ENCODE peak calls at places on chromosomes 2 and 18, in six cellular contexts. B is upper lobe of left lung, G is adrenal gland, X is NB4, Y is H54, C is thyroid gland. F is an unnamed sample.

GRCh38 chr18:74724186-74724585 is 126.5 kb downstream of the ZNF407 start:
- DNase-seq in B (no peak), G (no peak), X (no peak), Y (no peak), C (no peak), F (no peak)

GRCh38 chr2:121489944-121490585 is 40.6 kb upstream of the RNU4ATAC start:
- DNase-seq in B (no peak), G (no peak), X (no peak), Y (no peak), C (no peak), F (no peak)

GRCh38 chr2:235499306-235499812 is 5.5 kb downstream of the AGAP1 start:
- DNase-seq in B (peak), G (no peak), X (no peak), Y (no peak), C (no peak), F (no peak)

GRCh38 chr2:201900362-201900761 is 94.0 kb downstream of the CDK15 start:
- DNase-seq in B (no peak), G (no peak), X (peak), Y (no peak), C (no peak), F (no peak)

GRCh38 chr2:46387886-46388515 is 90.8 kb downstream of the EPAS1 start:
- DNase-seq in B (no peak), G (no peak), X (no peak), Y (no peak), C (no peak), F (no peak)

GRCh38 chr18:3596324-3597158 is 146.6 kb downstream of the TGIF1 start:
- DNase-seq in B (no peak), G (peak), X (peak), Y (no peak), C (peak), F (peak)

GRCh38 chr18:10518595-10519273 is 7.1 kb upstream of the NAPG start:
- DNase-seq in B (no peak), G (peak), X (peak), Y (no peak), C (no peak), F (peak)

GRCh38 chr2:120693121-120693520 is 42.5 kb upstream of the GLI2 start:
- DNase-seq in B (no peak), G (no peak), X (no peak), Y (no peak), C (no peak), F (no peak)

GRCh38 chr2:39338502-39338901 is 94.7 kb upstream of the CDKL4 start:
- DNase-seq in B (no peak), G (no peak), X (no peak), Y (no peak), C (no peak), F (no peak)

GRCh38 chr2:128665113-128665512 is 346.4 kb upstream of the HS6ST1 start:
- DNase-seq in B (no peak), G (no peak), X (no peak), Y (no peak), C (no peak), F (no peak)

GRCh38 chr2:3467654-3468053 is 51.7 kb downstream of the ADI1 start:
- DNase-seq in B (no peak), G (no peak), X (no peak), Y (no peak), C (no peak), F (no peak)

GRCh38 chr2:185806783-185807182 is 68.2 kb downstream of the FSIP2 start:
- DNase-seq in B (no peak), G (no peak), X (no peak), Y (no peak), C (no peak), F (no peak)

GRCh38 chr2:70560452-70560851 is 6.8 kb upstream of the TGFA start:
- DNase-seq in B (no peak), G (no peak), X (no peak), Y (no peak), C (no peak), F (no peak)

GRCh38 chr2:117536139-117536538 is 278.4 kb upstream of the DDX18 start:
- DNase-seq in B (no peak), G (peak), X (peak), Y (no peak), C (no peak), F (no peak)

GRCh38 chr2:217904614-217904965 is 98.2 kb downstream of the TNS1 start:
- DNase-seq in B (no peak), G (no peak), X (no peak), Y (no peak), C (no peak), F (no peak)

GRCh38 chr2:220932041-220932440 is 640.1 kb downstream of the EPHA4 start:
- DNase-seq in B (no peak), G (no peak), X (no peak), Y (no peak), C (no peak), F (no peak)

GRCh38 chr18:46632401-46633089 is 24.5 kb downstream of the LOXHD1 start:
- DNase-seq in B (no peak), G (peak), X (no peak), Y (no peak), C (no peak), F (no peak)

GRCh38 chr18:33751613-33752221 is 173.7 kb downstream of the ASXL3 start:
- DNase-seq in B (no peak), G (no peak), X (peak), Y (no peak), C (no peak), F (no peak)

GRCh38 chr18:11987527-11987926 is 6.2 kb downstream of the IMPA2 start:
- DNase-seq in B (no peak), G (peak), X (peak), Y (no peak), C (no peak), F (no peak)

GRCh38 chr18:9520666-9521065 is 45.4 kb downstream of the RALBP1 start:
- DNase-seq in B (no peak), G (no peak), X (no peak), Y (no peak), C (no peak), F (no peak)

GRCh38 chr2:217105733-217106649 is 246.1 kb upstream of the TNP1 start:
- DNase-seq in B (no peak), G (no peak), X (no peak), Y (peak), C (no peak), F (no peak)

GRCh38 chr2:240567872-240568677 is at the start of gene RNPEPL1:
- DNase-seq in B (peak), G (peak), X (peak), Y (no peak), C (peak), F (peak)
- TF ChIP-seq POLR2A in B (peak), G (peak), X (no peak), Y (no peak), C (no peak), F (peak)

GRCh38 chr2:68362069-68362468 is 3.0 kb upstream of the PLEK start:
- DNase-seq in B (peak), G (peak), X (peak), Y (peak), C (peak), F (peak)
- TF ChIP-seq POLR2A in B (no peak), G (no peak), X (peak), Y (no peak), C (no peak), F (no peak)

DNA sequence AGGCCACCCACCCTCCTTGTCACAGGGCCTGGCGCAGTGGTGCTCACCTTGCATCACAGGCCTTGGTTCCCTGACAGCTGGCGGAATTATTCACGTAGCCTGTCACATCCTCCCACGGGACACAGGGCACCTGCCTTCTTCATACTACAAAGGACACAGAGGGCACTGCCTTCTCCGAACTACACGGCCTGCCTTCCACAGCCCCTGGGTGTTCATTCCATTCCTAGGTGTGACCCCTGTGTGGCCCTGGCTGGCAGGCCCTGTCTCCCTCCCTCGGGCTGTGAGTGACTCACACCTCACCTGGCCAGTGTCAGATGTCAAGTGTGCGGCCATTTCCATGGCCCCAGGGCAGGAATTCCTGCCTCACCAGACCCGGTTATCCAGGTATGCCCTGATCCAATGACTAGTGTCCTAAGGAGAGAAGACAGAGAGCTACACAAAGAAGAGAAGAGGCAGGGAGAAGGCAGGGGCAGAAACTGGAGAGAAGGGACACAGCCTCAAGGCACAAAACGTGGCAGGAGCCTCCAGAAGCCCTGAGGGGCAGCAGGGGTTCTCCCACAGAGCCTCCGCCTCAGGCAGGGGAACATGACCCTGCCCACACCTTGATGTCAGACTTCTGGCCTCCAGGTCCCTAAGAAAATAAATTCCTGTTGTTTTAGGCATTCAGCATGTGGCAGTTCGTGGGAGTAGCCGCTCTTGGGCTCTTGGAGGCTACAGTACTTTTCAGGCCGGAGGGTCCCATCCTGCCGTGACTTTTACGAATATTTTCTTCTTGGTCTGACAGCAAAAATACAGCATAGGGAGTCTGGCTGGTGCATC is 43.4 kb downstream of the MBP start:
- DNase-seq in B (no peak), G (no peak), X (no peak), Y (no peak), C (no peak), F (no peak)
- TF ChIP-seq POLR2A in B (no peak), G (no peak), X (no peak), Y (no peak), C (no peak), F (no peak)

DNA sequence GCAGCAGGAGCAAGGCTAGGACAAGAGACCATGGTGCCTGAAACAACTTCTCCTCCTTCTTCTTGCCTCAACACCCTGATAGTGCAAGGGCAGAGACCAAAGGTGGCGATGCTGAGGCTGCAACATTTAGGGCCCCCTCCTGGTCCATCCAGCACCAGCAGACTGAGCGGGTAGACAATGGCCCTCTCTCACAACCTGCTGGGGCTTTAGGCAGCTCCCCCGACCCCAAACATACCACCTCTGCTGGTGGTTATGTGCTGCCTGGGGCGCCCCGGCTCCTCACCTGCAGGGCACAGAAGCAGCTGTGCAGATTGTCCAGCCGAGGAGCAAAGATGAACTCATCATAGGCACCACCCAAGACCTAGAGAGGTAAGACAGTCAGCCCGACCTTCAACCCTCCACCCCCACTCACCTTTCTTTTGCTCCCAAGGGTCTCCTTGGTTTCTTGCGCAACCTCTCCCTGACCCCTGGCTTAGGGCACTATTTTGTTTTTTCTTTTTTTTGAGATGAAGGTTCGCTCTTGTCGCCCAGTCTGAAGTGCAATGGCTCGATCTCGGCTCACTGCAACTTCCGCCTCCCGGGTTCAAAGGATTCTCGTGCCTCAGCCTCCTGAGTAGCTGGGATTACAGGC is 3.5 kb downstream of the DNPEP start:
- DNase-seq in B (peak), G (no peak), X (no peak), Y (no peak), C (no peak), F (no peak)
- TF ChIP-seq POLR2A in B (no peak), G (no peak), X (no peak), Y (no peak), C (no peak), F (no peak)

DNA sequence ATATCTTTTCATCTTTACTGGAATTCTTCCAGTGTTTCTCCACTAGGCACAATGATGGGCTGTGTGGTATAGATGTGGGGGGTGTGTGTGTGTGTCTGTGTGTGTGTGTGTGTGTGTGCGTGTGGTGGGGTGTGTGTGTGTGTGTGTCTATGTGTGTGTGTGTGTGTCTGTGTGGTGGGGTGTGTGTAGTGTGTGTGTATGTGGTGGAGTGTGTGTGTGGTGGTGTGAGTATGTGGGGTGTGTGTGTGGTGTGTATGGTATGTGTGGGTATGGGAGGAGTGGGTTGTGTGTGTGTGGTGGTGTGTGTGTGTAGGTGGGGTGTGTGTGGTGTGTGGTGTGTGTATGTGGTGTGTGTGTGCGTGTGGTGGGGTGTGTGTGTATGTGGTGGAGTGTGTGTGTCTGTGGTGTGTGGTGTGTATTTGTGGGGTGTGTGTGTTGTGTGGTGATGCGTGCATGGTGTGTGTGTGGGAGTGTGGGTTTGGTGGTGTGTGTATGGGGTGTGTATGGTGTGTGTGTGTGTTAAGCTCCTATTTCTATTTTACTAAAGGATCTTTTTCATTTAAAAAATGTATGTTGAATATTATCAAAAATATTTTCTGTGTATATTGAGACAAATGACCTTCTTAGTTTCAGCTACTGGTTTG is 84.2 kb downstream of the IRS1 start:
- DNase-seq in B (peak), G (no peak), X (no peak), Y (no peak), C (no peak), F (no peak)
- TF ChIP-seq POLR2A in B (no peak), G (no peak), X (no peak), Y (no peak), C (no peak), F (no peak)